ENCODE peak calls at places on chromosomes 16 and 17, in eight cellular contexts. K is spleen, P is cardiac fibroblast, B is neural progenitor cell, D is AG04450, R is astrocyte of the spinal cord, X is foreskin fibroblast, G is GM10248. L is an unnamed sample.

GRCh38 chr17:39979021-39979660 is 1.5 kb upstream of the PSMD3 start:
- DNase-seq in G (no peak), R (peak), D (peak), B (no peak), K (no peak), P (peak), X (peak), L (no peak)

GRCh38 chr16:47492428-47493357 is 31.6 kb downstream of the PHKB start:
- DNase-seq in G (peak), K (peak), P (peak), D (no peak), X (peak), B (no peak), R (peak), L (no peak)

GRCh38 chr16:54026456-54026855 is 260.1 kb downstream of the IRX3 start:
- DNase-seq in D (no peak), K (no peak), X (no peak), G (no peak), P (peak), B (no peak), R (peak), L (no peak)

GRCh38 chr16:65521685-65522338 is 399.9 kb upstream of the CDH11 start:
- DNase-seq in X (no peak), D (no peak), P (no peak), B (peak), G (no peak), K (no peak), R (peak), L (no peak)

GRCh38 chr17:3447625-3448024 is 14.0 kb upstream of the OR1E2 start:
- DNase-seq in D (no peak), B (peak), X (no peak), G (no peak), R (no peak), P (peak), K (no peak), L (no peak)

GRCh38 chr16:12542818-12543699 is 260.6 kb downstream of the CPPED1 start:
- DNase-seq in P (no peak), X (no peak), G (peak), R (no peak), K (no peak), B (no peak), D (no peak), L (no peak)

GRCh38 chr17:59161477-59161876 is 5.9 kb downstream of the PRR11 start:
- DNase-seq in P (no peak), D (no peak), B (no peak), G (no peak), X (no peak), K (no peak), R (no peak), L (no peak)

GRCh38 chr17:43650471-43650870 is 11.3 kb downstream of the MEOX1 start:
- DNase-seq in D (no peak), G (no peak), B (no peak), K (no peak), P (no peak), R (no peak), X (no peak), L (no peak)

GRCh38 chr16:66477028-66477515 is 50.0 kb downstream of the BEAN1 start:
- DNase-seq in X (no peak), P (no peak), K (peak), G (no peak), R (no peak), B (no peak), D (no peak), L (peak)

GRCh38 chr16:23710504-23710903 is 2.5 kb downstream of the ERN2 start:
- DNase-seq in X (no peak), G (no peak), D (no peak), P (no peak), K (no peak), B (no peak), R (no peak), L (no peak)

GRCh38 chr16:15539197-15539596 is 103.8 kb downstream of the MARF1 start:
- DNase-seq in G (no peak), B (peak), X (no peak), R (no peak), D (no peak), P (no peak), K (no peak), L (no peak)

GRCh38 chr17:39737761-39738567 is at the start of gene GRB7:
- DNase-seq in K (peak), G (no peak), R (no peak), B (peak), P (no peak), D (no peak), X (no peak), L (peak)

GRCh38 chr16:3656491-3657468 is 2.3 kb downstream of the DNASE1 start:
- DNase-seq in K (peak), P (no peak), D (no peak), G (no peak), B (no peak), X (peak), R (no peak), L (peak)

GRCh38 chr16:19809121-19809635 is 75.5 kb downstream of the GPRC5B start:
- DNase-seq in K (no peak), D (no peak), P (no peak), X (no peak), R (peak), G (no peak), B (no peak), L (no peak)

GRCh38 chr16:4113358-4114256 is 2.6 kb downstream of the ADCY9 start:
- DNase-seq in P (peak), K (peak), R (no peak), B (no peak), D (no peak), X (no peak), G (no peak), L (no peak)

GRCh38 chr16:26070595-26071170 is 378.9 kb downstream of the HS3ST4 start:
- DNase-seq in G (no peak), K (no peak), R (no peak), B (no peak), D (no peak), P (no peak), X (no peak), L (no peak)

GRCh38 chr17:48790607-48791127 is 26.4 kb downstream of the TTLL6 start:
- DNase-seq in B (no peak), P (no peak), X (no peak), K (no peak), R (no peak), G (no peak), D (no peak), L (no peak)

GRCh38 chr17:64580384-64581307 is 73.9 kb downstream of the CEP95 start:
- DNase-seq in P (no peak), D (no peak), X (no peak), R (no peak), K (no peak), G (no peak), B (no peak), L (no peak)

GRCh38 chr16:19175492-19176262 is 7.6 kb downstream of the SYT17 start:
- DNase-seq in P (peak), D (no peak), R (no peak), G (no peak), X (peak), K (no peak), B (no peak), L (no peak)

GRCh38 chr16:12901204-12901596 is 198 bp upstream of the SHISA9 start:
- DNase-seq in D (no peak), B (peak), X (no peak), R (peak), G (no peak), K (no peak), P (no peak), L (no peak)

GRCh38 chr17:75228305-75228704 is 22.8 kb downstream of the NUP85 start:
- DNase-seq in B (no peak), G (no peak), R (no peak), D (no peak), P (peak), X (no peak), K (no peak), L (no peak)

GRCh38 chr17:35344262-35344661 is 29.2 kb downstream of the SLFN11 start:
- DNase-seq in D (no peak), P (no peak), X (no peak), K (no peak), G (no peak), B (no peak), R (no peak), L (no peak)

GRCh38 chr16:47069841-47070584 is 73.7 kb downstream of the NETO2 start:
- DNase-seq in X (no peak), P (no peak), K (peak), D (no peak), R (no peak), G (no peak), B (no peak), L (no peak)

GRCh38 chr17:49371178-49371834 is 9.3 kb upstream of the ZNF652 start:
- DNase-seq in G (no peak), B (peak), P (no peak), R (no peak), X (no peak), D (no peak), K (no peak), L (no peak)

GRCh38 chr17:15891348-15891747 is 53.6 kb upstream of the ADORA2B start:
- DNase-seq in G (no peak), X (no peak), B (no peak), P (no peak), D (no peak), K (no peak), R (peak), L (no peak)

GRCh38 chr17:2259769-2260536 is 43.6 kb downstream of the SMG6 start:
- DNase-seq in P (no peak), K (no peak), B (no peak), X (no peak), G (peak), R (peak), D (no peak), L (no peak)

GRCh38 chr16:81995651-81996050 is 15.6 kb downstream of the SDR42E1 start:
- DNase-seq in P (no peak), G (no peak), R (no peak), B (no peak), K (no peak), X (peak), D (no peak), L (no peak)

GRCh38 chr17:82386256-82386831 is 14.8 kb downstream of the UTS2R start:
- DNase-seq in G (no peak), R (no peak), P (no peak), B (no peak), D (no peak), X (no peak), K (no peak), L (peak)

GRCh38 chr17:54754560-54754959 is 146.1 kb upstream of the TOM1L1 start:
- DNase-seq in B (peak), X (no peak), K (peak), G (peak), P (no peak), R (no peak), D (no peak), L (no peak)

GRCh38 chr17:1769826-1770477 is 8.1 kb downstream of the SERPINF1 start:
- DNase-seq in R (peak), K (no peak), D (no peak), X (no peak), G (no peak), P (no peak), B (no peak), L (peak)

GRCh38 chr17:77535435-77535834 is 394.7 kb downstream of the SEC14L1 start:
- DNase-seq in P (no peak), G (no peak), D (no peak), R (no peak), K (peak), X (no peak), B (no peak), L (no peak)

GRCh38 chr16:31202402-31203385 is at the start of gene PYCARD:
- DNase-seq in B (peak), K (peak), D (no peak), R (peak), G (peak), X (peak), P (peak), L (peak)

GRCh38 chr16:76940251-76940650 is 250.7 kb upstream of the MON1B start:
- DNase-seq in P (no peak), K (no peak), D (no peak), R (no peak), X (no peak), B (no peak), G (no peak), L (no peak)

GRCh38 chr17:41548844-41549595 is 20.9 kb upstream of the KRT19 start:
- DNase-seq in D (peak), K (peak), X (peak), B (peak), G (peak), R (peak), P (peak), L (peak)

GRCh38 chr16:47943235-47943634 is 212.6 kb downstream of the ABCC12 start:
- DNase-seq in X (no peak), K (no peak), P (no peak), D (no peak), G (no peak), B (no peak), R (no peak), L (no peak)

GRCh38 chr16:85862476-85863383 is 36.2 kb upstream of the IRF8 start:
- DNase-seq in P (no peak), G (no peak), R (no peak), B (no peak), K (no peak), X (no peak), D (no peak), L (no peak)

GRCh38 chr16:85859818-85860125 is 39.2 kb upstream of the IRF8 start:
- DNase-seq in X (no peak), D (no peak), K (no peak), R (no peak), G (no peak), P (no peak), B (no peak), L (no peak)

GRCh38 chr16:85858984-85859817 is 39.8 kb upstream of the IRF8 start:
- DNase-seq in G (no peak), D (no peak), K (no peak), R (no peak), X (no peak), P (no peak), B (no peak), L (no peak)

GRCh38 chr16:85861095-85861825 is 37.7 kb upstream of the IRF8 start:
- DNase-seq in R (no peak), B (no peak), P (no peak), G (no peak), D (no peak), K (peak), X (no peak), L (no peak)

DNA sequence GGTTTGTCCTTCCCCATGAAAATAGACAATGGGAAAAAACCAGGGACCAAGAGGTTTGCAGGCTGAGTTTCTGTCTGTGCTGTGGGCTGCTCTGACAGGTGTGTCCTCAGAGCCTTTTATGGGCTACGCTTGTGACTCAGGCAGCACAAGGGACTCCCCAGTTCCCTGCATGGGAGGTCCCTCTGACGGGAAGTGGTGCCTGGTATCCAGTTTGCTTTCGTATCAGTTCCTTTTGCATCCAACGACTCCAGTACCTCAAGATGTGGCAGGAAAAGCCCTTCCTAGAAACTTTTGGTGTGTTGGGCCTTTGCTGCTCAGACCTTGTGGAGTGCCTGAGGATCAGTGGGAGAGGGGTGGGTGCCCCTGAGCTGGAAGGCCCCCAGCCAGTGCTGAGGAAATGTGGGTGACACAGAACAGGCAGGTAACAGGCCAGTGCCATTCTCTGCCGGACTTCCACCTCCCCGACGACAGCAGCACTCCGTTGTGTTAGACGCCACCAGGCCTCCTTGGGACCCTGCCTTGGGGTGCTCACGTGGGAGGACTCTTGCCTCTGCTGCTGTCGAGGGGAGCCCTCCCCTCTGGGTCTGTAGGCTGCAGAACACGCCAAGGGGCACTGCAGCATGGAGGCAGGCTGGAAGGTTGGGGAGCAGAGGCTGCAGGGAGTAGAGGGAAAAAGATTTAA is 38.4 kb upstream of the IRF8 start:
- DNase-seq in B (no peak), K (peak), R (no peak), G (peak), X (no peak), D (no peak), P (no peak), L (no peak)
- TF ChIP-seq CTCF in B (no peak), K (no peak), R (no peak), G (no peak), X (no peak), D (no peak), P (no peak), L (no peak)

DNA sequence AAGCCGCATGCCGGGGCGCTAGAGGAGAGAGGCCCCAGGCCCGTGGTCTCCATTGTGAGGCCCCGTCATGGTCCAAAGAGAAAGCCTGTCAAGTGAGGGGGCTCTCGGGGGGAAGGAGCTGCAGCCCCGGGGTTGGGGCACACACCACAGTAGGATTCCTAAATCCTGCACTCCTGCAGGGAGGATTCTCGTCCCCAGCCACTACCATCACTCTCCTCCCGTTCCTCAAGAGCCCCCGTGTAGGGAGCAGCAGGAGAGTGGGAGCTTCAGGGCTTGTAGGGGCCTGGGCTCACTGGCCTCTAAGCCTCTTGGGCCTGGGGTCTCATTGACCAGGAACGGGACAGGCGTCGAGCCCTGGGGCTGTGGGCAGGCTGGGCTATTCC is 811 bp downstream of the C16orf86 start:
- DNase-seq in K (no peak), B (no peak), D (no peak), G (no peak), R (no peak), X (no peak), P (no peak), L (no peak)
- TF ChIP-seq CTCF in K (no peak), B (no peak), D (no peak), G (no peak), R (no peak), X (no peak), P (no peak), L (no peak)

GRCh38 chr16:75382611-75383010 is 50.7 kb downstream of the CFDP1 start:
- DNase-seq in G (no peak), R (no peak), P (no peak), X (no peak), K (no peak), D (no peak), B (no peak), L (no peak)

GRCh38 chr16:75389096-75389692 is 44.1 kb downstream of the CFDP1 start:
- DNase-seq in X (no peak), D (no peak), B (no peak), R (no peak), P (no peak), K (no peak), G (no peak), L (no peak)

GRCh38 chr16:75387951-75388350 is 45.4 kb downstream of the CFDP1 start:
- DNase-seq in R (no peak), G (no peak), B (no peak), D (no peak), X (no peak), K (no peak), P (no peak), L (no peak)

GRCh38 chr16:75383141-75383540 is 50.2 kb downstream of the CFDP1 start:
- DNase-seq in B (no peak), P (no peak), K (no peak), G (no peak), D (no peak), R (no peak), X (no peak), L (no peak)

DNA sequence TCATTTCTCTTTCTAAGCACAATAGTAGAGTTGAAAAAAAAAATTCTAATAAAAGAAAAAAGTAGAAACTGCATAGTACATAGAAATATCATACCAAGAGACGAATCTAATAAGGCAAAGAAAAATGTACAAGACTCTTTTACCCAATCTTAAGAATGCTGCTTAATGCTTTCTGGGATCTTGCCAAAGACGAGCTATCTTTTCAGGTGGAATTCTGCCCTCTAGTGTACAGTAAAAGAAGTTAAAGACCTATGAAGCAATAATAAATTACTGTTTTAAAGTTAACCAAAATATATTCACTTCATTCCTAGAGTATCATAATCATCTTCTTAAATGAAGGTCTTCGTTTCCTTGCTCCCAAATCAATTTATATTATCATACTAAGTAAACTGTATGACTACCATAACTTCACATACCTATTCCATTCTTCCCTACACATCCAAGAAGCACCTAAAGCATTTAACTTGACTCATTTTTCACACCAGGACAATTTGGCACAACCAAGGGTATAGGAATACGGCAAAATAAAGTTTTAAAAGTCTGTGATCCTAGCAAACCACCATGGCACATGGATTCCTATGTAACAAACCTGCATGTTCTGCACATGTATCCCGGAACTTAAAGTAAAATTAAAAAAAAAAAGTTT is 47.7 kb downstream of the CFDP1 start:
- DNase-seq in X (peak), P (peak), B (peak), R (peak), G (peak), K (no peak), D (peak), L (no peak)
- TF ChIP-seq CTCF in X (peak), P (peak), B (peak), R (peak), G (peak), K (peak), D (peak), L (peak)

GRCh38 chr17:28325221-28325620 is 6.2 kb downstream of the TMEM97 start:
- DNase-seq in B (no peak), K (no peak), R (no peak), X (no peak), G (no peak), P (no peak), D (no peak), L (no peak)

GRCh38 chr17:28326114-28326513 is 7.1 kb downstream of the TMEM97 start:
- DNase-seq in P (no peak), D (no peak), K (no peak), B (no peak), R (no peak), G (no peak), X (no peak), L (no peak)

GRCh38 chr17:28327031-28327607 is 8.1 kb downstream of the TMEM97 start:
- DNase-seq in D (no peak), R (no peak), G (no peak), K (no peak), P (no peak), B (no peak), X (no peak), L (no peak)

GRCh38 chr17:28328325-28328724 is 6.9 kb downstream of the IFT20 start:
- DNase-seq in R (peak), X (no peak), B (peak), K (no peak), G (no peak), P (no peak), D (no peak), L (no peak)

GRCh38 chr17:28327709-28328108 is 7.6 kb downstream of the IFT20 start:
- DNase-seq in D (no peak), G (no peak), X (no peak), B (no peak), K (no peak), R (peak), P (no peak), L (no peak)
- TF ChIP-seq CTCF in D (peak), G (no peak), X (no peak), B (no peak), K (no peak), R (peak), P (no peak), L (peak)